ENCODE peak calls at places on chromosomes 13 and 19, in five cellular contexts. One of them, this sample, is unnamed.

GRCh38 chr13:113552786-113553540 is 31.6 kb upstream of the TFDP1 start:
- DNase-seq in endothelial cell: peak; percentile 43
- DNase-seq in NCI-H1092 treated with DMSO at 0.1 percent for 48 hours: no peak
- DNase-seq in lung: peak; percentile 21
- DNase-seq in NCI-H2081: no peak
- DNase-seq in this sample: no peak

GRCh38 chr19:35290381-35291135 is 1.4 kb upstream of the MAG start:
- DNase-seq in endothelial cell: no peak
- DNase-seq in NCI-H1092 treated with DMSO at 0.1 percent for 48 hours: no peak
- DNase-seq in lung: no peak
- DNase-seq in NCI-H2081: no peak
- DNase-seq in this sample: no peak

GRCh38 chr13:33235564-33235963 is 50.0 kb downstream of the STARD13 start:
- DNase-seq in endothelial cell: no peak
- DNase-seq in NCI-H1092 treated with DMSO at 0.1 percent for 48 hours: no peak
- DNase-seq in lung: no peak
- DNase-seq in NCI-H2081: no peak
- DNase-seq in this sample: no peak

GRCh38 chr13:63449549-63449948 is 2033.9 kb upstream of the PCDH20 start:
- DNase-seq in endothelial cell: no peak
- DNase-seq in NCI-H1092 treated with DMSO at 0.1 percent for 48 hours: peak; percentile 30
- DNase-seq in lung: no peak
- DNase-seq in NCI-H2081: no peak
- DNase-seq in this sample: no peak

GRCh38 chr19:58558066-58558622 is at the start of gene UBE2M:
- DNase-seq in endothelial cell: no peak
- DNase-seq in NCI-H1092 treated with DMSO at 0.1 percent for 48 hours: no peak
- DNase-seq in lung: peak; percentile 66
- DNase-seq in NCI-H2081: no peak
- DNase-seq in this sample: no peak

GRCh38 chr19:33621811-33622504 is at the start of gene CHST8:
- DNase-seq in endothelial cell: peak; percentile 69
- DNase-seq in NCI-H1092 treated with DMSO at 0.1 percent for 48 hours: peak; percentile 45
- DNase-seq in lung: no peak
- DNase-seq in NCI-H2081: no peak
- DNase-seq in this sample: peak; percentile 86

GRCh38 chr19:55315956-55316525 is 9.1 kb downstream of the TMEM150B start:
- DNase-seq in endothelial cell: no peak
- DNase-seq in NCI-H1092 treated with DMSO at 0.1 percent for 48 hours: no peak
- DNase-seq in lung: no peak
- DNase-seq in NCI-H2081: no peak
- DNase-seq in this sample: no peak

GRCh38 chr19:46380690-46381089 is 32.7 kb downstream of the CCDC8 start:
- DNase-seq in endothelial cell: no peak
- DNase-seq in NCI-H1092 treated with DMSO at 0.1 percent for 48 hours: no peak
- DNase-seq in lung: no peak
- DNase-seq in NCI-H2081: no peak
- DNase-seq in this sample: no peak

GRCh38 chr19:19900574-19901444 is at the start of gene ZNF93:
- DNase-seq in endothelial cell: peak; percentile 93
- DNase-seq in NCI-H1092 treated with DMSO at 0.1 percent for 48 hours: peak; percentile 91
- DNase-seq in lung: peak; percentile 95
- DNase-seq in NCI-H2081: peak; percentile 95
- DNase-seq in this sample: peak; percentile 95

GRCh38 chr13:90445179-90445578 is 902.3 kb upstream of the MIR17HG start:
- DNase-seq in endothelial cell: no peak
- DNase-seq in NCI-H1092 treated with DMSO at 0.1 percent for 48 hours: no peak
- DNase-seq in lung: no peak
- DNase-seq in NCI-H2081: no peak
- DNase-seq in this sample: no peak

GRCh38 chr13:29573190-29573589 is 22.3 kb downstream of the SLC7A1 start:
- DNase-seq in endothelial cell: no peak
- DNase-seq in NCI-H1092 treated with DMSO at 0.1 percent for 48 hours: peak; percentile 42
- DNase-seq in lung: no peak
- DNase-seq in NCI-H2081: no peak
- DNase-seq in this sample: no peak

GRCh38 chr19:46073268-46073922 is 32.6 kb upstream of the IGFL4 start:
- DNase-seq in endothelial cell: no peak
- DNase-seq in NCI-H1092 treated with DMSO at 0.1 percent for 48 hours: no peak
- DNase-seq in lung: no peak
- DNase-seq in NCI-H2081: no peak
- DNase-seq in this sample: no peak

GRCh38 chr13:99931462-99931861 is 40.1 kb downstream of the ZIC5 start:
- DNase-seq in endothelial cell: no peak
- DNase-seq in NCI-H1092 treated with DMSO at 0.1 percent for 48 hours: no peak
- DNase-seq in lung: no peak
- DNase-seq in NCI-H2081: no peak
- DNase-seq in this sample: no peak

GRCh38 chr19:47226426-47227346 is 4.3 kb downstream of the BBC3 start:
- DNase-seq in endothelial cell: peak; percentile 53
- DNase-seq in NCI-H1092 treated with DMSO at 0.1 percent for 48 hours: no peak
- DNase-seq in lung: peak; percentile 86
- DNase-seq in NCI-H2081: peak; percentile 57
- DNase-seq in this sample: peak; percentile 69

GRCh38 chr19:43700368-43701015 is 15.4 kb upstream of the IRGC start:
- DNase-seq in endothelial cell: no peak
- DNase-seq in NCI-H1092 treated with DMSO at 0.1 percent for 48 hours: no peak
- DNase-seq in lung: peak; percentile 49
- DNase-seq in NCI-H2081: no peak
- DNase-seq in this sample: no peak

GRCh38 chr13:51286135-51287002 is 53.1 kb upstream of the SERPINE3 start:
- DNase-seq in endothelial cell: peak; percentile 87
- DNase-seq in NCI-H1092 treated with DMSO at 0.1 percent for 48 hours: peak; percentile 66
- DNase-seq in lung: peak; percentile 78
- DNase-seq in NCI-H2081: peak; percentile 46
- DNase-seq in this sample: peak; percentile 96

GRCh38 chr19:13156968-13157882 is 7.0 kb downstream of the IER2 start:
- DNase-seq in endothelial cell: no peak
- DNase-seq in NCI-H1092 treated with DMSO at 0.1 percent for 48 hours: no peak
- DNase-seq in lung: no peak
- DNase-seq in NCI-H2081: no peak
- DNase-seq in this sample: no peak

GRCh38 chr13:103523853-103524252 is 457.6 kb upstream of the SLC10A2 start:
- DNase-seq in endothelial cell: no peak
- DNase-seq in NCI-H1092 treated with DMSO at 0.1 percent for 48 hours: no peak
- DNase-seq in lung: no peak
- DNase-seq in NCI-H2081: no peak
- DNase-seq in this sample: no peak

GRCh38 chr19:18949858-18950257 is 8.8 kb upstream of the HOMER3 start:
- DNase-seq in endothelial cell: no peak
- DNase-seq in NCI-H1092 treated with DMSO at 0.1 percent for 48 hours: no peak
- DNase-seq in lung: no peak
- DNase-seq in NCI-H2081: no peak
- DNase-seq in this sample: no peak

GRCh38 chr19:58229255-58229639 is 533 bp downstream of the ZNF544 start:
- DNase-seq in endothelial cell: peak; percentile 26
- DNase-seq in NCI-H1092 treated with DMSO at 0.1 percent for 48 hours: no peak
- DNase-seq in lung: no peak
- DNase-seq in NCI-H2081: peak; percentile 56
- DNase-seq in this sample: no peak

GRCh38 chr19:2469102-2469914 is 6.6 kb upstream of the GADD45B start:
- DNase-seq in endothelial cell: no peak
- DNase-seq in NCI-H1092 treated with DMSO at 0.1 percent for 48 hours: no peak
- DNase-seq in lung: no peak
- DNase-seq in NCI-H2081: no peak
- DNase-seq in this sample: no peak

GRCh38 chr13:109275848-109276247 is 510.5 kb downstream of the IRS2 start:
- DNase-seq in endothelial cell: peak; percentile 15
- DNase-seq in NCI-H1092 treated with DMSO at 0.1 percent for 48 hours: no peak
- DNase-seq in lung: no peak
- DNase-seq in NCI-H2081: no peak
- DNase-seq in this sample: no peak

GRCh38 chr13:90055121-90055520 is 1292.4 kb upstream of the MIR17HG start:
- DNase-seq in endothelial cell: no peak
- DNase-seq in NCI-H1092 treated with DMSO at 0.1 percent for 48 hours: no peak
- DNase-seq in lung: no peak
- DNase-seq in NCI-H2081: no peak
- DNase-seq in this sample: no peak

GRCh38 chr13:93174260-93174659 is 52.3 kb upstream of the GPC6 start:
- DNase-seq in endothelial cell: no peak
- DNase-seq in NCI-H1092 treated with DMSO at 0.1 percent for 48 hours: no peak
- DNase-seq in lung: no peak
- DNase-seq in NCI-H2081: no peak
- DNase-seq in this sample: no peak

GRCh38 chr13:76993021-76993420 is 1.1 kb downstream of the CLN5 start:
- DNase-seq in endothelial cell: no peak
- DNase-seq in NCI-H1092 treated with DMSO at 0.1 percent for 48 hours: no peak
- DNase-seq in lung: no peak
- DNase-seq in NCI-H2081: no peak
- DNase-seq in this sample: no peak

GRCh38 chr13:22091971-22092300 is 421.1 kb downstream of the FGF9 start:
- DNase-seq in endothelial cell: no peak
- DNase-seq in NCI-H1092 treated with DMSO at 0.1 percent for 48 hours: no peak
- DNase-seq in lung: no peak
- DNase-seq in NCI-H2081: no peak
- DNase-seq in this sample: no peak

GRCh38 chr13:27556109-27556508 is 64.2 kb downstream of the LNX2 start:
- DNase-seq in endothelial cell: no peak
- DNase-seq in NCI-H1092 treated with DMSO at 0.1 percent for 48 hours: no peak
- DNase-seq in lung: no peak
- DNase-seq in NCI-H2081: no peak
- DNase-seq in this sample: no peak

This sample was measured in H1.